ENCODE peak calls at places on chromosomes 11 and 22, in seven cellular contexts. One of them, this sample, is unnamed.

GRCh38 chr22:31327786-31328544 is 18.2 kb downstream of the PATZ1 start:
- DNase-seq in activated T-helper 1 cell treated with anti-CD3 and anti-CD28 coated beads, Interleukin-12 subunit alpha, Interleukin-12 subunit beta, Interleukin-2, Interleukin-4 antibody, amounts not matched to agents 30 ng/mL and 10 ng/mL and 1 ng/mL, durations not matched to agents 14 hours and 24 hours and 36 hours: no peak
- DNase-seq in neuronal stem cell: no peak
- DNase-seq in GM12865: no peak
- DNase-seq in AG08395: no peak
- DNase-seq in stimulated activated CD8-positive, alpha-beta memory T cell treated with anti-CD3 and anti-CD28 coated beads, Interleukin-4, amount 100 ng/mL, for 1 hour: no peak
- DNase-seq in mucosa of descending colon: no peak
- DNase-seq in this sample: no peak

GRCh38 chr11:24496728-24497396 is at the start of gene LUZP2:
- DNase-seq in activated T-helper 1 cell treated with anti-CD3 and anti-CD28 coated beads, Interleukin-12 subunit alpha, Interleukin-12 subunit beta, Interleukin-2, Interleukin-4 antibody, amounts not matched to agents 30 ng/mL and 10 ng/mL and 1 ng/mL, durations not matched to agents 14 hours and 24 hours and 36 hours: no peak
- DNase-seq in AG08395: peak
- DNase-seq in mucosa of descending colon: peak
- DNase-seq in stimulated activated CD8-positive, alpha-beta memory T cell treated with anti-CD3 and anti-CD28 coated beads, Interleukin-4, amount 100 ng/mL, for 1 hour: no peak
- DNase-seq in neuronal stem cell: peak
- DNase-seq in GM12865: no peak
- DNase-seq in this sample: no peak

GRCh38 chr22:49969751-49970527 is 9.4 kb downstream of the PIM3 start:
- DNase-seq in AG08395: no peak
- DNase-seq in neuronal stem cell: no peak
- DNase-seq in GM12865: no peak
- DNase-seq in mucosa of descending colon: no peak
- DNase-seq in activated T-helper 1 cell treated with anti-CD3 and anti-CD28 coated beads, Interleukin-12 subunit alpha, Interleukin-12 subunit beta, Interleukin-2, Interleukin-4 antibody, amounts not matched to agents 30 ng/mL and 10 ng/mL and 1 ng/mL, durations not matched to agents 14 hours and 24 hours and 36 hours: no peak
- DNase-seq in stimulated activated CD8-positive, alpha-beta memory T cell treated with anti-CD3 and anti-CD28 coated beads, Interleukin-4, amount 100 ng/mL, for 1 hour: no peak
- DNase-seq in this sample: peak

GRCh38 chr11:99066609-99067008 is 45.9 kb downstream of the CNTN5 start:
- DNase-seq in AG08395: no peak
- DNase-seq in GM12865: no peak
- DNase-seq in activated T-helper 1 cell treated with anti-CD3 and anti-CD28 coated beads, Interleukin-12 subunit alpha, Interleukin-12 subunit beta, Interleukin-2, Interleukin-4 antibody, amounts not matched to agents 30 ng/mL and 10 ng/mL and 1 ng/mL, durations not matched to agents 14 hours and 24 hours and 36 hours: no peak
- DNase-seq in neuronal stem cell: no peak
- DNase-seq in stimulated activated CD8-positive, alpha-beta memory T cell treated with anti-CD3 and anti-CD28 coated beads, Interleukin-4, amount 100 ng/mL, for 1 hour: no peak
- DNase-seq in mucosa of descending colon: no peak
- DNase-seq in this sample: no peak

GRCh38 chr22:44309137-44309536 is 3.6 kb downstream of the SHISAL1 start:
- DNase-seq in AG08395: peak
- DNase-seq in mucosa of descending colon: peak
- DNase-seq in activated T-helper 1 cell treated with anti-CD3 and anti-CD28 coated beads, Interleukin-12 subunit alpha, Interleukin-12 subunit beta, Interleukin-2, Interleukin-4 antibody, amounts not matched to agents 30 ng/mL and 10 ng/mL and 1 ng/mL, durations not matched to agents 14 hours and 24 hours and 36 hours: no peak
- DNase-seq in stimulated activated CD8-positive, alpha-beta memory T cell treated with anti-CD3 and anti-CD28 coated beads, Interleukin-4, amount 100 ng/mL, for 1 hour: no peak
- DNase-seq in neuronal stem cell: no peak
- DNase-seq in GM12865: peak
- DNase-seq in this sample: no peak

GRCh38 chr11:65444314-65445051 is 21.9 kb downstream of the NEAT1 start:
- DNase-seq in neuronal stem cell: no peak
- DNase-seq in mucosa of descending colon: no peak
- DNase-seq in GM12865: no peak
- DNase-seq in AG08395: no peak
- DNase-seq in stimulated activated CD8-positive, alpha-beta memory T cell treated with anti-CD3 and anti-CD28 coated beads, Interleukin-4, amount 100 ng/mL, for 1 hour: no peak
- DNase-seq in activated T-helper 1 cell treated with anti-CD3 and anti-CD28 coated beads, Interleukin-12 subunit alpha, Interleukin-12 subunit beta, Interleukin-2, Interleukin-4 antibody, amounts not matched to agents 30 ng/mL and 10 ng/mL and 1 ng/mL, durations not matched to agents 14 hours and 24 hours and 36 hours: no peak
- DNase-seq in this sample: no peak

GRCh38 chr11:13777341-13777985 is 109.0 kb downstream of the FAR1 start:
- DNase-seq in neuronal stem cell: no peak
- DNase-seq in AG08395: no peak
- DNase-seq in GM12865: no peak
- DNase-seq in stimulated activated CD8-positive, alpha-beta memory T cell treated with anti-CD3 and anti-CD28 coated beads, Interleukin-4, amount 100 ng/mL, for 1 hour: no peak
- DNase-seq in activated T-helper 1 cell treated with anti-CD3 and anti-CD28 coated beads, Interleukin-12 subunit alpha, Interleukin-12 subunit beta, Interleukin-2, Interleukin-4 antibody, amounts not matched to agents 30 ng/mL and 10 ng/mL and 1 ng/mL, durations not matched to agents 14 hours and 24 hours and 36 hours: no peak
- DNase-seq in mucosa of descending colon: no peak
- DNase-seq in this sample: no peak

GRCh38 chr11:70138403-70138802 is 60.3 kb downstream of the ANO1 start:
- DNase-seq in AG08395: no peak
- DNase-seq in GM12865: no peak
- DNase-seq in mucosa of descending colon: no peak
- DNase-seq in activated T-helper 1 cell treated with anti-CD3 and anti-CD28 coated beads, Interleukin-12 subunit alpha, Interleukin-12 subunit beta, Interleukin-2, Interleukin-4 antibody, amounts not matched to agents 30 ng/mL and 10 ng/mL and 1 ng/mL, durations not matched to agents 14 hours and 24 hours and 36 hours: no peak
- DNase-seq in neuronal stem cell: no peak
- DNase-seq in stimulated activated CD8-positive, alpha-beta memory T cell treated with anti-CD3 and anti-CD28 coated beads, Interleukin-4, amount 100 ng/mL, for 1 hour: no peak
- DNase-seq in this sample: no peak

GRCh38 chr11:31870609-31871309 is 59.6 kb upstream of the PAX6 start:
- DNase-seq in GM12865: peak
- DNase-seq in neuronal stem cell: peak
- DNase-seq in stimulated activated CD8-positive, alpha-beta memory T cell treated with anti-CD3 and anti-CD28 coated beads, Interleukin-4, amount 100 ng/mL, for 1 hour: no peak
- DNase-seq in activated T-helper 1 cell treated with anti-CD3 and anti-CD28 coated beads, Interleukin-12 subunit alpha, Interleukin-12 subunit beta, Interleukin-2, Interleukin-4 antibody, amounts not matched to agents 30 ng/mL and 10 ng/mL and 1 ng/mL, durations not matched to agents 14 hours and 24 hours and 36 hours: no peak
- DNase-seq in mucosa of descending colon: peak
- DNase-seq in AG08395: peak
- DNase-seq in this sample: peak

GRCh38 chr11:99069831-99070444 is 49.2 kb downstream of the CNTN5 start:
- DNase-seq in stimulated activated CD8-positive, alpha-beta memory T cell treated with anti-CD3 and anti-CD28 coated beads, Interleukin-4, amount 100 ng/mL, for 1 hour: no peak
- DNase-seq in AG08395: no peak
- DNase-seq in mucosa of descending colon: no peak
- DNase-seq in GM12865: peak
- DNase-seq in activated T-helper 1 cell treated with anti-CD3 and anti-CD28 coated beads, Interleukin-12 subunit alpha, Interleukin-12 subunit beta, Interleukin-2, Interleukin-4 antibody, amounts not matched to agents 30 ng/mL and 10 ng/mL and 1 ng/mL, durations not matched to agents 14 hours and 24 hours and 36 hours: no peak
- DNase-seq in neuronal stem cell: peak
- DNase-seq in this sample: no peak

GRCh38 chr22:24331468-24332440 is 61.1 kb downstream of the SPECC1L start:
- DNase-seq in activated T-helper 1 cell treated with anti-CD3 and anti-CD28 coated beads, Interleukin-12 subunit alpha, Interleukin-12 subunit beta, Interleukin-2, Interleukin-4 antibody, amounts not matched to agents 30 ng/mL and 10 ng/mL and 1 ng/mL, durations not matched to agents 14 hours and 24 hours and 36 hours: no peak
- DNase-seq in GM12865: no peak
- DNase-seq in neuronal stem cell: no peak
- DNase-seq in mucosa of descending colon: no peak
- DNase-seq in stimulated activated CD8-positive, alpha-beta memory T cell treated with anti-CD3 and anti-CD28 coated beads, Interleukin-4, amount 100 ng/mL, for 1 hour: no peak
- DNase-seq in AG08395: no peak
- DNase-seq in this sample: no peak

GRCh38 chr22:23856721-23857605 is 712 bp upstream of the SLC2A11 start:
- DNase-seq in AG08395: peak
- DNase-seq in mucosa of descending colon: peak
- DNase-seq in activated T-helper 1 cell treated with anti-CD3 and anti-CD28 coated beads, Interleukin-12 subunit alpha, Interleukin-12 subunit beta, Interleukin-2, Interleukin-4 antibody, amounts not matched to agents 30 ng/mL and 10 ng/mL and 1 ng/mL, durations not matched to agents 14 hours and 24 hours and 36 hours: no peak
- DNase-seq in GM12865: peak
- DNase-seq in stimulated activated CD8-positive, alpha-beta memory T cell treated with anti-CD3 and anti-CD28 coated beads, Interleukin-4, amount 100 ng/mL, for 1 hour: no peak
- DNase-seq in neuronal stem cell: peak
- DNase-seq in this sample: no peak

GRCh38 chr11:80320765-80321164 is 879.9 kb upstream of the TENM4 start:
- DNase-seq in activated T-helper 1 cell treated with anti-CD3 and anti-CD28 coated beads, Interleukin-12 subunit alpha, Interleukin-12 subunit beta, Interleukin-2, Interleukin-4 antibody, amounts not matched to agents 30 ng/mL and 10 ng/mL and 1 ng/mL, durations not matched to agents 14 hours and 24 hours and 36 hours: no peak
- DNase-seq in GM12865: peak
- DNase-seq in neuronal stem cell: no peak
- DNase-seq in AG08395: no peak
- DNase-seq in stimulated activated CD8-positive, alpha-beta memory T cell treated with anti-CD3 and anti-CD28 coated beads, Interleukin-4, amount 100 ng/mL, for 1 hour: no peak
- DNase-seq in mucosa of descending colon: no peak
- DNase-seq in this sample: no peak

GRCh38 chr11:10900686-10901415 is 43.0 kb upstream of the ZBED5 start:
- DNase-seq in AG08395: no peak
- DNase-seq in mucosa of descending colon: peak
- DNase-seq in GM12865: no peak
- DNase-seq in neuronal stem cell: no peak
- DNase-seq in activated T-helper 1 cell treated with anti-CD3 and anti-CD28 coated beads, Interleukin-12 subunit alpha, Interleukin-12 subunit beta, Interleukin-2, Interleukin-4 antibody, amounts not matched to agents 30 ng/mL and 10 ng/mL and 1 ng/mL, durations not matched to agents 14 hours and 24 hours and 36 hours: no peak
- DNase-seq in stimulated activated CD8-positive, alpha-beta memory T cell treated with anti-CD3 and anti-CD28 coated beads, Interleukin-4, amount 100 ng/mL, for 1 hour: no peak
- DNase-seq in this sample: no peak

GRCh38 chr22:44229809-44230208 is 49.1 kb downstream of the PARVG start:
- DNase-seq in GM12865: no peak
- DNase-seq in AG08395: no peak
- DNase-seq in neuronal stem cell: no peak
- DNase-seq in stimulated activated CD8-positive, alpha-beta memory T cell treated with anti-CD3 and anti-CD28 coated beads, Interleukin-4, amount 100 ng/mL, for 1 hour: no peak
- DNase-seq in activated T-helper 1 cell treated with anti-CD3 and anti-CD28 coated beads, Interleukin-12 subunit alpha, Interleukin-12 subunit beta, Interleukin-2, Interleukin-4 antibody, amounts not matched to agents 30 ng/mL and 10 ng/mL and 1 ng/mL, durations not matched to agents 14 hours and 24 hours and 36 hours: no peak
- DNase-seq in mucosa of descending colon: no peak
- DNase-seq in this sample: no peak

GRCh38 chr11:32358729-32359128 is 76.6 kb downstream of the WT1 start:
- DNase-seq in activated T-helper 1 cell treated with anti-CD3 and anti-CD28 coated beads, Interleukin-12 subunit alpha, Interleukin-12 subunit beta, Interleukin-2, Interleukin-4 antibody, amounts not matched to agents 30 ng/mL and 10 ng/mL and 1 ng/mL, durations not matched to agents 14 hours and 24 hours and 36 hours: no peak
- DNase-seq in neuronal stem cell: no peak
- DNase-seq in stimulated activated CD8-positive, alpha-beta memory T cell treated with anti-CD3 and anti-CD28 coated beads, Interleukin-4, amount 100 ng/mL, for 1 hour: no peak
- DNase-seq in mucosa of descending colon: peak
- DNase-seq in AG08395: no peak
- DNase-seq in GM12865: no peak
- DNase-seq in this sample: no peak

GRCh38 chr11:46229250-46229649 is 48.2 kb upstream of the CREB3L1 start:
- DNase-seq in GM12865: no peak
- DNase-seq in mucosa of descending colon: no peak
- DNase-seq in neuronal stem cell: no peak
- DNase-seq in activated T-helper 1 cell treated with anti-CD3 and anti-CD28 coated beads, Interleukin-12 subunit alpha, Interleukin-12 subunit beta, Interleukin-2, Interleukin-4 antibody, amounts not matched to agents 30 ng/mL and 10 ng/mL and 1 ng/mL, durations not matched to agents 14 hours and 24 hours and 36 hours: no peak
- DNase-seq in stimulated activated CD8-positive, alpha-beta memory T cell treated with anti-CD3 and anti-CD28 coated beads, Interleukin-4, amount 100 ng/mL, for 1 hour: no peak
- DNase-seq in AG08395: no peak
- DNase-seq in this sample: no peak

GRCh38 chr11:76371170-76371569 is 9.8 kb downstream of the THAP12 start:
- DNase-seq in AG08395: peak
- DNase-seq in mucosa of descending colon: no peak
- DNase-seq in neuronal stem cell: no peak
- DNase-seq in GM12865: peak
- DNase-seq in activated T-helper 1 cell treated with anti-CD3 and anti-CD28 coated beads, Interleukin-12 subunit alpha, Interleukin-12 subunit beta, Interleukin-2, Interleukin-4 antibody, amounts not matched to agents 30 ng/mL and 10 ng/mL and 1 ng/mL, durations not matched to agents 14 hours and 24 hours and 36 hours: no peak
- DNase-seq in stimulated activated CD8-positive, alpha-beta memory T cell treated with anti-CD3 and anti-CD28 coated beads, Interleukin-4, amount 100 ng/mL, for 1 hour: no peak
- DNase-seq in this sample: no peak

GRCh38 chr22:24028533-24028932 is 17.4 kb downstream of the CABIN1 start:
- DNase-seq in mucosa of descending colon: no peak
- DNase-seq in AG08395: no peak
- DNase-seq in stimulated activated CD8-positive, alpha-beta memory T cell treated with anti-CD3 and anti-CD28 coated beads, Interleukin-4, amount 100 ng/mL, for 1 hour: no peak
- DNase-seq in GM12865: no peak
- DNase-seq in activated T-helper 1 cell treated with anti-CD3 and anti-CD28 coated beads, Interleukin-12 subunit alpha, Interleukin-12 subunit beta, Interleukin-2, Interleukin-4 antibody, amounts not matched to agents 30 ng/mL and 10 ng/mL and 1 ng/mL, durations not matched to agents 14 hours and 24 hours and 36 hours: no peak
- DNase-seq in neuronal stem cell: no peak
- DNase-seq in this sample: no peak

GRCh38 chr22:39148727-39149535 is 3.5 kb downstream of the CBX7 start:
- DNase-seq in mucosa of descending colon: peak
- DNase-seq in neuronal stem cell: no peak
- DNase-seq in stimulated activated CD8-positive, alpha-beta memory T cell treated with anti-CD3 and anti-CD28 coated beads, Interleukin-4, amount 100 ng/mL, for 1 hour: no peak
- DNase-seq in activated T-helper 1 cell treated with anti-CD3 and anti-CD28 coated beads, Interleukin-12 subunit alpha, Interleukin-12 subunit beta, Interleukin-2, Interleukin-4 antibody, amounts not matched to agents 30 ng/mL and 10 ng/mL and 1 ng/mL, durations not matched to agents 14 hours and 24 hours and 36 hours: peak
- DNase-seq in GM12865: peak
- DNase-seq in AG08395: no peak
- DNase-seq in this sample: peak

GRCh38 chr11:94543695-94544581 is at the start of gene FUT4:
- DNase-seq in GM12865: peak
- DNase-seq in AG08395: peak
- DNase-seq in mucosa of descending colon: peak
- DNase-seq in activated T-helper 1 cell treated with anti-CD3 and anti-CD28 coated beads, Interleukin-12 subunit alpha, Interleukin-12 subunit beta, Interleukin-2, Interleukin-4 antibody, amounts not matched to agents 30 ng/mL and 10 ng/mL and 1 ng/mL, durations not matched to agents 14 hours and 24 hours and 36 hours: peak
- DNase-seq in neuronal stem cell: peak
- DNase-seq in stimulated activated CD8-positive, alpha-beta memory T cell treated with anti-CD3 and anti-CD28 coated beads, Interleukin-4, amount 100 ng/mL, for 1 hour: peak
- DNase-seq in this sample: peak

GRCh38 chr11:35932641-35933571 is 11.0 kb upstream of the LDLRAD3 start:
- DNase-seq in AG08395: no peak
- DNase-seq in stimulated activated CD8-positive, alpha-beta memory T cell treated with anti-CD3 and anti-CD28 coated beads, Interleukin-4, amount 100 ng/mL, for 1 hour: no peak
- DNase-seq in activated T-helper 1 cell treated with anti-CD3 and anti-CD28 coated beads, Interleukin-12 subunit alpha, Interleukin-12 subunit beta, Interleukin-2, Interleukin-4 antibody, amounts not matched to agents 30 ng/mL and 10 ng/mL and 1 ng/mL, durations not matched to agents 14 hours and 24 hours and 36 hours: no peak
- DNase-seq in GM12865: no peak
- DNase-seq in mucosa of descending colon: no peak
- DNase-seq in neuronal stem cell: no peak
- DNase-seq in this sample: no peak

GRCh38 chr11:95154514-95154913 is 64.9 kb downstream of the ENDOD1 start:
- DNase-seq in mucosa of descending colon: peak
- DNase-seq in neuronal stem cell: peak
- DNase-seq in activated T-helper 1 cell treated with anti-CD3 and anti-CD28 coated beads, Interleukin-12 subunit alpha, Interleukin-12 subunit beta, Interleukin-2, Interleukin-4 antibody, amounts not matched to agents 30 ng/mL and 10 ng/mL and 1 ng/mL, durations not matched to agents 14 hours and 24 hours and 36 hours: peak
- DNase-seq in GM12865: peak
- DNase-seq in AG08395: peak
- DNase-seq in stimulated activated CD8-positive, alpha-beta memory T cell treated with anti-CD3 and anti-CD28 coated beads, Interleukin-4, amount 100 ng/mL, for 1 hour: no peak
- DNase-seq in this sample: peak

GRCh38 chr11:58575377-58576020 is at the start of gene LPXN:
- DNase-seq in neuronal stem cell: no peak
- DNase-seq in AG08395: peak
- DNase-seq in mucosa of descending colon: peak
- DNase-seq in GM12865: peak
- DNase-seq in stimulated activated CD8-positive, alpha-beta memory T cell treated with anti-CD3 and anti-CD28 coated beads, Interleukin-4, amount 100 ng/mL, for 1 hour: peak
- DNase-seq in activated T-helper 1 cell treated with anti-CD3 and anti-CD28 coated beads, Interleukin-12 subunit alpha, Interleukin-12 subunit beta, Interleukin-2, Interleukin-4 antibody, amounts not matched to agents 30 ng/mL and 10 ng/mL and 1 ng/mL, durations not matched to agents 14 hours and 24 hours and 36 hours: peak
- DNase-seq in this sample: peak

GRCh38 chr11:104000798-104001197 is 35.6 kb upstream of the DDI1 start:
- DNase-seq in stimulated activated CD8-positive, alpha-beta memory T cell treated with anti-CD3 and anti-CD28 coated beads, Interleukin-4, amount 100 ng/mL, for 1 hour: no peak
- DNase-seq in neuronal stem cell: no peak
- DNase-seq in mucosa of descending colon: no peak
- DNase-seq in GM12865: no peak
- DNase-seq in activated T-helper 1 cell treated with anti-CD3 and anti-CD28 coated beads, Interleukin-12 subunit alpha, Interleukin-12 subunit beta, Interleukin-2, Interleukin-4 antibody, amounts not matched to agents 30 ng/mL and 10 ng/mL and 1 ng/mL, durations not matched to agents 14 hours and 24 hours and 36 hours: no peak
- DNase-seq in AG08395: peak
- DNase-seq in this sample: no peak

GRCh38 chr11:75142714-75143419 is 8.0 kb upstream of the SLCO2B1 start:
- DNase-seq in activated T-helper 1 cell treated with anti-CD3 and anti-CD28 coated beads, Interleukin-12 subunit alpha, Interleukin-12 subunit beta, Interleukin-2, Interleukin-4 antibody, amounts not matched to agents 30 ng/mL and 10 ng/mL and 1 ng/mL, durations not matched to agents 14 hours and 24 hours and 36 hours: peak
- DNase-seq in stimulated activated CD8-positive, alpha-beta memory T cell treated with anti-CD3 and anti-CD28 coated beads, Interleukin-4, amount 100 ng/mL, for 1 hour: peak
- DNase-seq in mucosa of descending colon: peak
- DNase-seq in neuronal stem cell: no peak
- DNase-seq in AG08395: peak
- DNase-seq in GM12865: peak
- DNase-seq in this sample: peak

GRCh38 chr22:24516301-24516737 is 21.2 kb downstream of the UPB1 start:
- DNase-seq in GM12865: peak
- DNase-seq in neuronal stem cell: no peak
- DNase-seq in mucosa of descending colon: no peak
- DNase-seq in stimulated activated CD8-positive, alpha-beta memory T cell treated with anti-CD3 and anti-CD28 coated beads, Interleukin-4, amount 100 ng/mL, for 1 hour: no peak
- DNase-seq in AG08395: peak
- DNase-seq in activated T-helper 1 cell treated with anti-CD3 and anti-CD28 coated beads, Interleukin-12 subunit alpha, Interleukin-12 subunit beta, Interleukin-2, Interleukin-4 antibody, amounts not matched to agents 30 ng/mL and 10 ng/mL and 1 ng/mL, durations not matched to agents 14 hours and 24 hours and 36 hours: no peak
- DNase-seq in this sample: no peak

GRCh38 chr11:115256326-115257197 is 247.7 kb downstream of the CADM1 start:
- DNase-seq in stimulated activated CD8-positive, alpha-beta memory T cell treated with anti-CD3 and anti-CD28 coated beads, Interleukin-4, amount 100 ng/mL, for 1 hour: no peak
- DNase-seq in mucosa of descending colon: peak
- DNase-seq in AG08395: no peak
- DNase-seq in GM12865: peak
- DNase-seq in activated T-helper 1 cell treated with anti-CD3 and anti-CD28 coated beads, Interleukin-12 subunit alpha, Interleukin-12 subunit beta, Interleukin-2, Interleukin-4 antibody, amounts not matched to agents 30 ng/mL and 10 ng/mL and 1 ng/mL, durations not matched to agents 14 hours and 24 hours and 36 hours: no peak
- DNase-seq in neuronal stem cell: no peak
- DNase-seq in this sample: no peak

GRCh38 chr22:24876700-24877099 is 69.8 kb downstream of the LHFPL7 start:
- DNase-seq in stimulated activated CD8-positive, alpha-beta memory T cell treated with anti-CD3 and anti-CD28 coated beads, Interleukin-4, amount 100 ng/mL, for 1 hour: no peak
- DNase-seq in AG08395: no peak
- DNase-seq in activated T-helper 1 cell treated with anti-CD3 and anti-CD28 coated beads, Interleukin-12 subunit alpha, Interleukin-12 subunit beta, Interleukin-2, Interleukin-4 antibody, amounts not matched to agents 30 ng/mL and 10 ng/mL and 1 ng/mL, durations not matched to agents 14 hours and 24 hours and 36 hours: no peak
- DNase-seq in mucosa of descending colon: no peak
- DNase-seq in neuronal stem cell: no peak
- DNase-seq in GM12865: no peak
- DNase-seq in this sample: no peak

GRCh38 chr22:43155789-43156188 is 4.4 kb downstream of the TSPO start:
- DNase-seq in neuronal stem cell: no peak
- DNase-seq in mucosa of descending colon: no peak
- DNase-seq in AG08395: no peak
- DNase-seq in GM12865: no peak
- DNase-seq in activated T-helper 1 cell treated with anti-CD3 and anti-CD28 coated beads, Interleukin-12 subunit alpha, Interleukin-12 subunit beta, Interleukin-2, Interleukin-4 antibody, amounts not matched to agents 30 ng/mL and 10 ng/mL and 1 ng/mL, durations not matched to agents 14 hours and 24 hours and 36 hours: no peak
- DNase-seq in stimulated activated CD8-positive, alpha-beta memory T cell treated with anti-CD3 and anti-CD28 coated beads, Interleukin-4, amount 100 ng/mL, for 1 hour: no peak
- DNase-seq in this sample: no peak

GRCh38 chr11:133712235-133712634 is 133.1 kb downstream of the SPATA19 start:
- DNase-seq in stimulated activated CD8-positive, alpha-beta memory T cell treated with anti-CD3 and anti-CD28 coated beads, Interleukin-4, amount 100 ng/mL, for 1 hour: no peak
- DNase-seq in AG08395: no peak
- DNase-seq in neuronal stem cell: no peak
- DNase-seq in mucosa of descending colon: peak
- DNase-seq in activated T-helper 1 cell treated with anti-CD3 and anti-CD28 coated beads, Interleukin-12 subunit alpha, Interleukin-12 subunit beta, Interleukin-2, Interleukin-4 antibody, amounts not matched to agents 30 ng/mL and 10 ng/mL and 1 ng/mL, durations not matched to agents 14 hours and 24 hours and 36 hours: no peak
- DNase-seq in GM12865: no peak
- DNase-seq in this sample: no peak

GRCh38 chr11:5204787-5205186 is 4.3 kb upstream of the OR51V1 start:
- DNase-seq in GM12865: peak
- DNase-seq in activated T-helper 1 cell treated with anti-CD3 and anti-CD28 coated beads, Interleukin-12 subunit alpha, Interleukin-12 subunit beta, Interleukin-2, Interleukin-4 antibody, amounts not matched to agents 30 ng/mL and 10 ng/mL and 1 ng/mL, durations not matched to agents 14 hours and 24 hours and 36 hours: no peak
- DNase-seq in mucosa of descending colon: no peak
- DNase-seq in stimulated activated CD8-positive, alpha-beta memory T cell treated with anti-CD3 and anti-CD28 coated beads, Interleukin-4, amount 100 ng/mL, for 1 hour: no peak
- DNase-seq in AG08395: peak
- DNase-seq in neuronal stem cell: peak
- DNase-seq in this sample: no peak

GRCh38 chr22:48804811-48805301 is 1022.8 kb downstream of the BRD1 start:
- DNase-seq in neuronal stem cell: no peak
- DNase-seq in AG08395: no peak
- DNase-seq in activated T-helper 1 cell treated with anti-CD3 and anti-CD28 coated beads, Interleukin-12 subunit alpha, Interleukin-12 subunit beta, Interleukin-2, Interleukin-4 antibody, amounts not matched to agents 30 ng/mL and 10 ng/mL and 1 ng/mL, durations not matched to agents 14 hours and 24 hours and 36 hours: no peak
- DNase-seq in stimulated activated CD8-positive, alpha-beta memory T cell treated with anti-CD3 and anti-CD28 coated beads, Interleukin-4, amount 100 ng/mL, for 1 hour: no peak
- DNase-seq in GM12865: no peak
- DNase-seq in mucosa of descending colon: no peak
- DNase-seq in this sample: no peak

This sample was measured in activated CD4-positive, alpha-beta memory T cell treated with anti-CD3 and anti-CD28 coated beads, Interleukin-2, amount 10 ng/mL, durations not matched to agents 7 days and 5 days.